ENCODE peak calls at places on chromosomes 6 and 20, in five cellular contexts. D is nephron progenitor cell, M is upper lobe of right lung, B is GM20000, W is left lung. Z is an unnamed sample.

GRCh38 chr20:23050847-23051627 is 1.6 kb upstream of the THBD start:
- DNase-seq in D (peak), W (peak), B (no peak), M (peak), Z (peak)

GRCh38 chr6:68025764-68026163 is 609.3 kb upstream of the ADGRB3 start:
- DNase-seq in B (no peak), M (no peak), W (no peak), D (no peak), Z (no peak)

GRCh38 chr6:156464100-156464878 is 312.9 kb upstream of the ARID1B start:
- DNase-seq in D (no peak), M (no peak), W (no peak), B (no peak), Z (no peak)

GRCh38 chr20:50996901-50997830 is 25.7 kb downstream of the KCNG1 start:
- DNase-seq in M (no peak), D (no peak), B (no peak), W (no peak), Z (no peak)

GRCh38 chr6:9334979-9335378 is 899.6 kb upstream of the SLC35B3 start:
- DNase-seq in M (no peak), B (no peak), W (no peak), D (no peak), Z (no peak)

GRCh38 chr6:159762681-159763293 is 942 bp downstream of the ACAT2 start:
- DNase-seq in D (no peak), M (no peak), W (no peak), B (peak), Z (no peak)

GRCh38 chr6:36964349-36964748 is 9.8 kb downstream of the PI16 start:
- DNase-seq in D (no peak), M (no peak), B (no peak), W (no peak), Z (no peak)

GRCh38 chr20:33415948-33416347 is 14.6 kb upstream of the CDK5RAP1 start:
- DNase-seq in D (peak), W (no peak), B (no peak), M (no peak), Z (no peak)

GRCh38 chr6:27873101-27874030 is 38.8 kb downstream of the OR2B2 start:
- DNase-seq in M (peak), W (peak), D (peak), B (no peak), Z (no peak)

GRCh38 chr20:31719644-31720485 is 2.8 kb downstream of the BCL2L1 start:
- DNase-seq in D (peak), B (no peak), M (no peak), W (no peak), Z (peak)

GRCh38 chr6:70376628-70377027 is 36.7 kb upstream of the FAM135A start:
- DNase-seq in M (no peak), W (no peak), D (no peak), B (no peak), Z (no peak)

GRCh38 chr6:81909981-81910910 is 157.8 kb upstream of the TENT5A start:
- DNase-seq in M (no peak), D (no peak), B (no peak), W (no peak), Z (no peak)

GRCh38 chr6:27141472-27142015 is 106.0 kb upstream of the PRSS16 start:
- DNase-seq in B (no peak), D (no peak), W (no peak), M (no peak), Z (no peak)

GRCh38 chr6:139290787-139291294 is 957 bp downstream of the TXLNB start:
- DNase-seq in W (no peak), M (no peak), B (peak), D (no peak), Z (no peak)

GRCh38 chr6:25601797-25602679 is 50.0 kb upstream of the SCGN start:
- DNase-seq in D (no peak), M (no peak), W (no peak), B (peak), Z (no peak)

GRCh38 chr6:131813991-131814390 is 6.2 kb downstream of the ENPP1 start:
- DNase-seq in D (no peak), B (no peak), W (no peak), M (no peak), Z (no peak)

GRCh38 chr6:15344186-15344506 is 98.3 kb downstream of the JARID2 start:
- DNase-seq in B (no peak), D (no peak), M (no peak), W (no peak), Z (no peak)

GRCh38 chr6:156564807-156565149 is 212.4 kb upstream of the ARID1B start:
- DNase-seq in M (no peak), D (no peak), W (no peak), B (no peak), Z (no peak)

GRCh38 chr6:156870926-156871539 is 93.9 kb downstream of the ARID1B start:
- DNase-seq in W (no peak), M (no peak), D (no peak), B (no peak), Z (no peak)

GRCh38 chr6:89475634-89476033 is 42.7 kb downstream of the ANKRD6 start:
- DNase-seq in D (no peak), W (no peak), M (no peak), B (no peak), Z (no peak)

GRCh38 chr20:38599410-38599882 is 2.2 kb upstream of the ARHGAP40 start:
- DNase-seq in D (no peak), M (peak), W (peak), B (no peak), Z (no peak)

DNA sequence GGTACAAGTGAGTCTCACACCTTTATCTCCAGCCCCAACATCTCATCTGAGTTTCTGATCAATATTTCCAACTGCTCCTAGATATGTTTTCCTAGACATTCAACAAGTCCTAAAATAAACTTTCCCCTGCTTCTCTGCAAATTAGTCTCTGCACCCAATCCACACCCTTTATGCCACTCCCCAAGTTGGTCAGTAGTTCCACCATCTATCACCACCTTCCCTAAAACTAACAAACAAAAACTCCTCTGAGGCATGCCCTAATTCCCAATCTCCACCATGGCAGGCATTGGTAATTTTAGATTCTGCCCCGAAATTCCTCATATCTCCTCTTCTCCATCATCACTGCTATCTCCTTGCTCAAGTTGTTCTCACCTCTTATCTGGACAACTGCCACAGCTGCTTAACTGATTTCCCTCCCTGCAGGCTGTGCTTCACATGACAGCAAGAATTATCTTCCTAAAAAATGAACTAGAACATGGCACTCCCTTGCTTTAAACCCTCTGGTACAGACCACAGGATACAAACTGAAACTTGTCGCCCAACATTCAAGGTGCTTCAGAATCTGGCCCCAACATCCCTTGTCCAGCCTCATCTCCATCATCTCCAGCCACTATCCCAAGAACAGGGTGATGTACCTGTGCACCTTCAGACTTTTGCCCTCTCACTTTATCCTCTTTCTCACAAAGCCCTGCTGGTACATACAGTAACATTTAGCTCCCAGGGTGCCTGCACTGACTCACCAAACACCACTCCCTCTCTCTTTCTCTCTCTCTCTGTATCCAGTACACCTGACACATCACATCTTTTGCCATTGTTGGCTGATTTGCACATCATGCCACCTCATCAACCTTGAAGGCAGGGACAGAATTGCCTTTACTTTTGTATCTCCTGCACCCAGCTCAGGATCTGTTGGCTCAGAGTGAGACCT is 55.5 kb downstream of the ZHX3 start:
- DNase-seq in B (no peak), W (no peak), D (no peak), M (no peak), Z (no peak)
- TF ChIP-seq CTCF in B (no peak), W (no peak), D (no peak), M (no peak), Z (no peak)

GRCh38 chr20:48295445-48295903 is 510.2 kb upstream of the SULF2 start:
- DNase-seq in D (peak), B (no peak), M (no peak), W (no peak), Z (no peak)

GRCh38 chr20:48294942-48295341 is 509.7 kb upstream of the SULF2 start:
- DNase-seq in M (no peak), W (no peak), B (no peak), D (no peak), Z (no peak)

GRCh38 chr20:48294196-48294595 is 508.9 kb upstream of the SULF2 start:
- DNase-seq in M (no peak), B (no peak), W (no peak), D (no peak), Z (no peak)

GRCh38 chr20:48298424-48298823 is 513.1 kb upstream of the SULF2 start:
- DNase-seq in B (no peak), W (no peak), M (no peak), D (no peak), Z (no peak)

GRCh38 chr20:48295966-48296421 is 510.7 kb upstream of the SULF2 start:
- DNase-seq in B (no peak), W (no peak), M (no peak), D (no peak), Z (no peak)
- TF ChIP-seq CTCF in B (no peak), W (no peak), M (no peak), D (no peak), Z (no peak)

GRCh38 chr20:13220857-13221297 is at the start of gene ISM1:
- DNase-seq in W (peak), B (peak), M (peak), D (peak), Z (peak)

GRCh38 chr20:13222319-13222716 is 1.2 kb downstream of the ISM1 start:
- DNase-seq in B (no peak), D (no peak), M (no peak), W (no peak), Z (no peak)

GRCh38 chr20:13220194-13220856 is 749 bp upstream of the ISM1 start:
- DNase-seq in W (peak), M (peak), D (peak), B (peak), Z (peak)

GRCh38 chr20:13221313-13221672 is 219 bp downstream of the ISM1 start:
- DNase-seq in W (no peak), M (no peak), D (no peak), B (no peak), Z (no peak)

GRCh38 chr20:13221673-13222318 is 722 bp downstream of the ISM1 start:
- DNase-seq in B (peak), D (peak), M (peak), W (peak), Z (peak)
- TF ChIP-seq CTCF in B (no peak), D (no peak), M (no peak), W (no peak), Z (no peak)

DNA sequence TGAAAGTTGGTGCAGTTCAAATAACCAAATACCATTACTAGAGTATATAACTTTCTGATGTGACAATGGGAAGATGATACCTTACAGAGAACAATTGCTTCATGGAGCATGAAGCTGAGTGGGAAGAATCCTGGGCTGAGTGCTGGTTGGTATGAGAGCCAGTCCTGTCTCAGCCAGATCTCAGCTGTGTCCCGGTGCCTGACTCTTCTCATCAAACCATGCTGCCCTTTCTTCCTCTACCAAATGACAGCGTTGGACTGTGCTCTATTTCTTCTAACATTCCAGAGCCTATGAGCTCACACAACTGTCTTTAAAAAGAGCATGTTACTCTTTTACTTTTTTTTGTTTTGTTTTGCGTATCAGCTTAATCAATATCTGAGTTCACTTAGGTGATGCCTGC is 27.5 kb upstream of the PBOV1 start:
- DNase-seq in W (no peak), M (no peak), B (no peak), D (no peak), Z (no peak)
- TF ChIP-seq CTCF in W (no peak), M (no peak), B (no peak), D (no peak), Z (no peak)

GRCh38 chr6:166464418-166465400 is 82.0 kb upstream of the MPC1 start:
- DNase-seq in B (no peak), D (no peak), W (no peak), M (no peak), Z (no peak)

GRCh38 chr6:166467436-166468000 is 84.8 kb upstream of the MPC1 start:
- DNase-seq in M (no peak), D (no peak), W (no peak), B (no peak), Z (no peak)

GRCh38 chr6:166466178-166467122 is 83.7 kb upstream of the MPC1 start:
- DNase-seq in D (no peak), W (no peak), B (no peak), M (no peak), Z (no peak)

GRCh38 chr6:166464068-166464410 is 81.3 kb upstream of the MPC1 start:
- DNase-seq in D (no peak), B (no peak), M (no peak), W (no peak), Z (no peak)

DNA sequence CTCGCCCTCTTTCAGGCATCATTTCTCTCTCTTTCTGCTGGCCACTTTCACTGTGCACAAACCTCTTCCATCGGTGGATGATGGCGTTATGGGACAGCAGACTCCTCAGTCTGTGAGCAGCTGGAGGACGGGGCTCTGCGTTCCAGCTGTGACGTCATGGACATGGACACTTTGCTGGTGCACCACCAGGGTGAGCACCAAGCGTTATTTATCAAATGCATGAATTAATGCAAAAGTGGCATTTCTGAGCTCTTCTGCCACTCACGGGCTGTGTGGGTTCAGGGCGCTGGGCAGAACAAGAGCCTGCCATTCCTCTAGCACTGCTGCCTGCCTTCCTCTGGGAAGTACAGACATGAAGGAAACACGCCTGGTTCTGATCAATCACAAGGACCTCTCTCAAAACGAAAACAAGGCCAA is 82.9 kb upstream of the MPC1 start:
- DNase-seq in M (no peak), B (no peak), W (no peak), D (no peak), Z (no peak)
- TF ChIP-seq CTCF in M (peak), B (no peak), W (no peak), D (no peak), Z (no peak)

GRCh38 chr20:20130399-20130798 is 78.1 kb downstream of the CFAP61 start:
- DNase-seq in M (no peak), B (no peak), D (no peak), W (no peak), Z (no peak)
- TF ChIP-seq CTCF in M (no peak), B (peak), D (no peak), W (no peak), Z (peak)

DNA sequence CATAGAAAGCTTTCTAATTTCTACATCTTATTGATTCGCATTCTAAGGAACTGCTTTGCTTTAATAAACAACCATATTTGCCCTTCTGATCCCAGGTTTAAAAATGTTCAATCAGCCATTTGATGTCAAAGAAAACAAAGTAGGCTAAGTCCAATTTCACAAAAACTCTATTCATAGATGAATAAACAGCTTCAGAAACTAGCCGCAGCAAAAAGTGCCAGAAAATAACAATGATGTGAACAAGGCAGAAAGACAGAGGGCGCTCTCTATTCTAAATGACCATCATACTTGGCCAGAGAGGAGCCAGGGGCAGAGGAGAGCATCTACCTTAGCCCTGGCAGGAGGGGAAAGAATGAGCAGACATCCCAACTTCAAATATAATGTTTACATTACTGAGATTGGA is 9.7 kb downstream of the CNKSR3 start:
- DNase-seq in W (no peak), M (no peak), B (no peak), D (no peak), Z (no peak)
- TF ChIP-seq CTCF in W (peak), M (peak), B (no peak), D (peak), Z (peak)

Z was measured in progenitor cell of endocrine pancreas.